ENCODE peak calls at places on chromosomes 13 and 19, in six cellular contexts. J, A, S, V, I and D are unnamed samples.

GRCh38 chr13:45292176-45292575 is 48.8 kb downstream of the TPT1 start:
- DNase-seq in I (no peak), S (no peak), A (no peak), V (no peak), J (no peak), D (no peak)

GRCh38 chr13:103133551-103133950 is 67.3 kb upstream of the SLC10A2 start:
- DNase-seq in V (no peak), J (peak; percentile 9), A (no peak), I (no peak), S (no peak), D (no peak)

GRCh38 chr13:113122571-113123225 is at the start of gene F10:
- DNase-seq in I (peak; percentile 90), A (peak; percentile 34), S (peak; percentile 56), J (peak; percentile 75), V (no peak), D (peak; percentile 47)

GRCh38 chr13:59790626-59791025 is 373.1 kb downstream of the DIAPH3 start:
- DNase-seq in A (no peak), S (no peak), I (no peak), J (no peak), V (no peak), D (no peak)

GRCh38 chr13:101157261-101157660 is 259.0 kb downstream of the NALCN start:
- DNase-seq in J (no peak), S (no peak), A (no peak), I (no peak), V (no peak), D (no peak)

GRCh38 chr19:43641333-43641732 is 1.7 kb upstream of the CADM4 start:
- DNase-seq in S (no peak), V (no peak), J (no peak), I (no peak), A (no peak), D (no peak)

GRCh38 chr19:34243876-34244578 is 10.3 kb upstream of the GARRE1 start:
- DNase-seq in V (no peak), J (no peak), I (no peak), A (no peak), S (no peak), D (no peak)

GRCh38 chr13:62525652-62526051 is 1110.0 kb upstream of the PCDH20 start:
- DNase-seq in J (no peak), V (no peak), A (no peak), S (no peak), I (no peak), D (no peak)

GRCh38 chr13:110421696-110422395 is 114.8 kb downstream of the COL4A2 start:
- DNase-seq in J (no peak), A (no peak), I (no peak), V (no peak), S (no peak), D (no peak)

GRCh38 chr13:93226623-93227279 is at the start of gene GPC6:
- DNase-seq in A (no peak), V (no peak), I (no peak), J (peak; percentile 59), S (no peak), D (no peak)

GRCh38 chr19:37779139-37780035 is at the start of gene ZNF573:
- DNase-seq in S (peak; percentile 89), I (peak; percentile 94), A (peak; percentile 46), V (peak; percentile 79), J (peak; percentile 90), D (peak; percentile 87)

DNA sequence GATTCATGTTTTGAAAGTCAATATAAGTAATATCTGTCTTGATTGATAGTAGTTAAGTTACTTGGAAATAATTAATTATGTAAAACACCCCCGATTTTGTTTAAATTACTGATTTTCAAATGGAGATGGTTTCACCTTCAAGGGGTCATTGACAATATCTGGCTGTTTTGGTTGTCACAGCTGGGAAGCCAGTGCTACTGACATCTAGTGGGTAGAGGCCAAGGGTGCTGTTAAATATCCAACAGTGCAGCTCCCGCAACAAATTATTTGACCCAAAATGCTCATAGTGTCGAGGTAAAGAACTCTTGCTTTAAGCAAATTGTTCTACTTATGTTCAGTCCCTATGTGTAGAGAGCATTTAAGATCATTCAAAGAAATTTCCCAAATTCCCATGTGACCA is 50.6 kb upstream of the PCDH20 start:
- DNase-seq in A (no peak), V (no peak), S (no peak), I (no peak), J (no peak), D (no peak)
- TF ChIP-seq CTCF in A (no peak), V (no peak), S (no peak), I (no peak), J (no peak), D (no peak)

GRCh38 chr19:48807590-48808308 is 3.1 kb downstream of the BCAT2 start:
- DNase-seq in S (no peak), A (no peak), V (no peak), J (peak; percentile 44), I (peak; percentile 79), D (no peak)
- TF ChIP-seq CTCF in S (no peak), A (no peak), V (no peak), J (no peak), I (no peak), D (no peak)

DNA sequence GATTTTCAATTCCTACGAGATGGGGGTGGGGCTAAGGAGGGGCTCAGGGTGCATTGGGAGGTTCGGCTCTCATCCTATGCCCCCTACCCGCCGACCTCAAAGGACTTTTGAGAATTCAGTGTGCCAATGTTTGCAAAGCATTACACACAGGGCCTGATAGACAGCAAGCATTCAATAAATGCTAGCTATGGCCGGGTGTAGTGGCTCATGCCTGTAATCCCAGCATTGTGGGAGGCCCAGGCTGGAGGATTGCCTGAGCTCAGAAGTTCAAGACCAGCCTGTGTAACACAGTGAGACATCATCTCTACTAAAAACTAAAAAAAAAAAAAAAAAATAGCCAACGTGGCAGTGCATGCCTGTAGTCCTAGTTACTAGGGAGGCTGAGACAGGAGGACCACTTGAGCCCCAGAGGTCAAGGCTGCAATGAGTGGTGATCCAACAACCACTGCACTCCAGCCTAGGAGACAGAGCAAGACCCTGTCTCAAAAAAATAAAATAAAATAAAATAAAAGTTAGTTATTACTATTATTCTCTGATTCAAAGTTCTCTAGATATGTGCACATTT is 1.9 kb upstream of the CBLC start:
- DNase-seq in S (no peak), V (no peak), J (no peak), I (no peak), A (no peak), D (no peak)
- TF ChIP-seq CTCF in S (no peak), V (no peak), J (no peak), I (no peak), A (no peak), D (no peak)

DNA sequence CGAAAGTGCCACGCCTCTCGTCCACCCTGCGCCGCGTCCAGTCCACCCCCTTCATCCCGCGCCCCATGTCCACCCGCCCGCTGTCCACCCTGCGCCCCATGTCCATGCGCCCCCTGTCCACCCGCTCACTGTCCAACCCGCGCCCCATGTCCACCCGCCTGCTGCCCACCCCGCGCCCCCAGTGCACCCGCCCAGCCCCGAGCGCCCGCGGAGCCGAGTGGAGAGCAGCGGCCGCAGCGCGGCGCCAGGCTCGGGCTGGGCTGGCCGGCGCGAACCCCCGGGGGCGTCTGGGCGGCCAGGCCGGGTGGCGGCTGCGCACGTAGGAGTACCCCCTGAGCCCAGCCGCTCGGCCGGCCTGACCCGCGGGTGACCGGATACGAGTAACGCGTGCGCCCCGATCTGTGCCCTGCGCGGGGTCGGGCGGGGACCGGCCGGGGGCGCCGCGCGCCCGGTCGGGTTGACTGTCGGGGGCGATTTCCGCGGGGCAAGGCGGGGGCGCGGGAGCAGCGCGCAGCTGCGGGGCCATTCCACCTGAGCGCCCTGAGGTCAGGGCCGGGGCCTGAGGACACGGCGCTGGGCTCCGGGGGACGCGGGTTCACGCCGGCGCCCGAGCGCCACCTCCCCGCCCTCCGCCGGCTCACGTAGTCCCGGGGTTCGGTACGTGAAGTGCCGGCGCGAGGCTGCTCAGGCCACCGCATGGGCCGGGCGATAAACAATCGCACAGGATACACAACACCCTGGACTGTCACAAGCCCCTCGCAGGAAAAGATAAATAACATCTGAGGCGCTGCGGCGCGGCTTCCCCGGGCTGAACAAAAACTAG is 37.5 kb upstream of the FLT1 start:
- DNase-seq in V (peak; percentile 60), J (peak; percentile 17), A (no peak), S (peak; percentile 23), I (peak; percentile 55), D (no peak)
- TF ChIP-seq CTCF in V (no peak), J (no peak), A (no peak), S (no peak), I (no peak), D (no peak)

DNA sequence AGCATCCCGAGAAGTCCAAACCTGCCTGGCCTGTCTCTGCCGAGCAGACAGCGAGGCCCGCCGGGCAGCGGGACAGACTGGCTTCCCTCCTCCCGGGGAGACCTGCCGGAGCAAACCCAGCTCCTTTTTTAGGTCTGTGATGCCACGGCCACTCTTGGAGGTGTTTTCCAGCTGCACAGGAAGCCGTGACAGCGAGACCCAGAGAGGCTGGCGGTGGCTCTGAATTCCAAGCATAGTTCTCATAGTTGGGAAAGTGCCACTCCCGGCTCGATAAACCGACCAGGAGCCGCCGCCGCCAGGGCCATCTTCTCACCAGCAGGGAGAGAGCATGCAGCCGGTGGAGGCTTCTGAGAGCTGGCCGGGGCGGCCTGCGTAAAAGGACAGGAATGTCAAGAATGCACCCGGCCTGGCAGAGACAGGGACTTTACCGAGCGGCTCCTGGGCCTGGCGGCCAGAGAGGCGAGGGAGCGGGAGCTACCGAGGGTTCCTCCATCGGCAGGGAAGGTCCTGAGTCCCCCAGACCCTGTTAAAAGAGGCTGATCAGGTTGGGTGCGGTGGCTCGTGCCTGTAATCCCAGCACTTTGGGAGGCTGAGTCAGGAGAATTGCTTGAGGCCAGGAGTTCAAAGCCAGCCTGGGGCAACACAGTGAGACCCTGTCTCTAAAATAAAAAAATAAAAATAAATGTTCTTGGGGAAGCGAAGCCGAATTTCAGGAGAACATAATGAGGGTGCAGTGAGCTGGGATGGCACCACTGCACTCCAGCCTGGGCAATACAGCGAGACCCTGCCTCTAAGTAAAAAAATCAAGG is 64.9 kb downstream of the GADD45B start:
- DNase-seq in A (peak; percentile 91), V (no peak), S (peak; percentile 84), J (peak; percentile 83), I (peak; percentile 90), D (peak; percentile 92)
- TF ChIP-seq CTCF in A (peak; percentile 52), V (no peak), S (peak; percentile 42), J (peak; percentile 33), I (peak; percentile 49), D (no peak)

GRCh38 chr13:30898721-30899188 is 7.3 kb upstream of the MEDAG start:
- DNase-seq in J (no peak), A (peak; percentile 92), V (no peak), I (no peak), S (peak; percentile 44), D (no peak)

GRCh38 chr13:30895773-30896172 is 10.3 kb upstream of the MEDAG start:
- DNase-seq in V (no peak), J (peak; percentile 23), A (peak; percentile 69), S (peak; percentile 81), I (no peak), D (no peak)

GRCh38 chr13:30898070-30898469 is 8.0 kb upstream of the MEDAG start:
- DNase-seq in V (no peak), I (no peak), J (no peak), S (no peak), A (no peak), D (no peak)

GRCh38 chr13:30889196-30889690 is 16.8 kb upstream of the MEDAG start:
- DNase-seq in J (no peak), I (no peak), A (no peak), S (no peak), V (no peak), D (no peak)

DNA sequence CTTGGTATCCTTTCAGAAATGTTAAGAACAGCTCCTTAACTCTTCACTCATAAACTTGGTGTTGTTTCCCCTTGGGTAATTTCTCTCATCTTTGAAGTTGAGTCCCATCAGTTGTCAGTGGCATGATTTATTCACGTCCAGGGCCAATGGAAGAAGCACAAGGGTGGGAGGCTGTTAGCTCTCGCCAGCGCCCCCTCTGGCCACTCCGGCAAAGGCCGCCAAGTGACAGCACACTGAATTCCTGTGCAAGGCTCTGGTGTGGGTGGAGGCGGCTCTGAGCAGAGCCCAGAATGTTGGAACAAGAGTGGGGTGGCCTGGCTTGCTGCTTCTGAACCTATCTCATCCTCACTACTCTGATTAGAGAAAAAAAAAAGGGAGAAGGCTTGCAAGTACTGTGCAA is 13.1 kb upstream of the MEDAG start:
- DNase-seq in J (peak; percentile 33), A (no peak), I (no peak), S (peak; percentile 65), V (no peak), D (no peak)
- TF ChIP-seq CTCF in J (no peak), A (peak; percentile 70), I (no peak), S (no peak), V (peak; percentile 19), D (no peak)